ENCODE peak calls at places on chromosomes 2 and 18, in five cellular contexts. J, H, O, I and Y are unnamed samples.

GRCh38 chr2:217910875-217911212 is 92.0 kb downstream of the TNS1 start:
- DNase-seq in H (no peak), I (no peak), J (no peak), O (no peak), Y (no peak)

GRCh38 chr18:40423291-40423690 is 1531.7 kb upstream of the PIK3C3 start:
- DNase-seq in O (no peak), I (no peak), J (no peak), H (no peak), Y (no peak)

GRCh38 chr18:58755304-58756010 is 84.2 kb downstream of the MALT1 start:
- DNase-seq in H (no peak), J (no peak), I (no peak), O (no peak), Y (no peak)

GRCh38 chr2:157818227-157818626 is 57.9 kb downstream of the ACVR1 start:
- DNase-seq in H (no peak), I (no peak), O (no peak), J (no peak), Y (no peak)

GRCh38 chr2:216086207-216086893 is 4.6 kb downstream of the TMEM169 start:
- DNase-seq in H (no peak), I (no peak), O (no peak), J (no peak), Y (no peak)

GRCh38 chr2:120269076-120269744 is 16.6 kb downstream of the RALB start:
- DNase-seq in O (no peak), J (no peak), I (no peak), H (no peak), Y (no peak)

GRCh38 chr18:48817021-48817461 is 133.7 kb downstream of the SMAD7 start:
- DNase-seq in I (no peak), H (no peak), J (no peak), O (no peak), Y (no peak)

GRCh38 chr2:126771501-126772195 is 115.7 kb downstream of the GYPC start:
- DNase-seq in H (no peak), I (no peak), O (no peak), J (no peak), Y (no peak)

GRCh38 chr2:140041801-140042200 is 1261.6 kb upstream of the NXPH2 start:
- DNase-seq in H (no peak), I (no peak), O (no peak), J (no peak), Y (no peak)

GRCh38 chr2:234793211-234793610 is 158.6 kb upstream of the SH3BP4 start:
- DNase-seq in J (no peak), O (no peak), H (no peak), I (no peak), Y (no peak)

GRCh38 chr18:10745971-10746370 is 220.1 kb downstream of the NAPG start:
- DNase-seq in I (no peak), J (no peak), O (no peak), H (no peak), Y (no peak)

GRCh38 chr2:86019121-86019520 is 86.6 kb downstream of the POLR1A start:
- DNase-seq in I (no peak), O (no peak), J (no peak), H (no peak), Y (no peak)

GRCh38 chr2:15181092-15181745 is 379.9 kb downstream of the NBAS start:
- DNase-seq in H (no peak), I (no peak), O (no peak), J (no peak), Y (no peak)

GRCh38 chr2:113131343-113131933 is 4.0 kb downstream of the IL1RN start:
- DNase-seq in O (no peak), H (no peak), J (no peak), I (no peak), Y (no peak)

GRCh38 chr18:7000484-7001096 is 117.0 kb downstream of the LAMA1 start:
- DNase-seq in I (peak), H (no peak), J (no peak), O (peak), Y (peak)

GRCh38 chr2:107259411-107260195 is 373.6 kb upstream of the ST6GAL2 start:
- DNase-seq in J (no peak), I (no peak), O (no peak), H (no peak), Y (no peak)

GRCh38 chr2:157898591-157898996 is 22.5 kb upstream of the ACVR1 start:
- DNase-seq in J (peak), O (no peak), I (peak), H (no peak), Y (peak)

GRCh38 chr2:85911836-85912692 is 23.3 kb upstream of the ST3GAL5 start:
- DNase-seq in H (no peak), J (no peak), O (no peak), I (peak), Y (peak)

GRCh38 chr2:222795671-222796357 is 65.0 kb upstream of the ACSL3 start:
- DNase-seq in I (no peak), H (no peak), O (no peak), J (no peak), Y (no peak)

GRCh38 chr2:160224060-160224459 is 24.0 kb upstream of the ITGB6 start:
- DNase-seq in O (no peak), J (peak), H (no peak), I (peak), Y (no peak)

GRCh38 chr2:26850565-26850964 is 2.6 kb downstream of the DPYSL5 start:
- DNase-seq in O (peak), I (no peak), H (no peak), J (no peak), Y (peak)

GRCh38 chr18:23243178-23243577 is 107.9 kb downstream of the CABLES1 start:
- DNase-seq in J (no peak), O (no peak), I (no peak), H (no peak), Y (no peak)

GRCh38 chr18:46419391-46420141 is 237.5 kb downstream of the LOXHD1 start:
- DNase-seq in I (no peak), O (no peak), H (no peak), J (no peak), Y (no peak)

GRCh38 chr2:164705412-164706167 is 84.3 kb upstream of the GRB14 start:
- DNase-seq in O (no peak), I (no peak), J (no peak), H (no peak), Y (no peak)

GRCh38 chr2:43041661-43042360 is 184.6 kb downstream of the ZFP36L2 start:
- DNase-seq in I (peak), O (no peak), H (no peak), J (peak), Y (no peak)

GRCh38 chr18:23279931-23280330 is 144.6 kb downstream of the CABLES1 start:
- DNase-seq in I (no peak), J (no peak), O (no peak), H (no peak), Y (no peak)

GRCh38 chr2:176099737-176100546 is at the start of gene HOXD12:
- DNase-seq in I (no peak), O (no peak), J (no peak), H (peak), Y (no peak)

GRCh38 chr2:169653636-169654035 is 40.6 kb downstream of the CFAP210 start:
- DNase-seq in O (no peak), H (no peak), I (no peak), J (no peak), Y (no peak)

GRCh38 chr2:65397122-65397521 is 35.3 kb downstream of the SPRED2 start:
- DNase-seq in I (peak), O (no peak), H (no peak), J (no peak), Y (no peak)

GRCh38 chr18:78637442-78638402 is 341.9 kb upstream of the SALL3 start:
- DNase-seq in H (no peak), I (no peak), O (no peak), J (no peak), Y (no peak)

GRCh38 chr2:80326214-80326613 is 21.7 kb upstream of the LRRTM1 start:
- DNase-seq in O (peak), I (peak), J (peak), H (no peak), Y (peak)

GRCh38 chr2:95346236-95346737 is 49.1 kb downstream of the KCNIP3 start:
- DNase-seq in I (peak), O (peak), H (no peak), J (no peak), Y (no peak)

GRCh38 chr2:43033466-43034241 is 192.8 kb downstream of the ZFP36L2 start:
- DNase-seq in O (no peak), J (no peak), H (no peak), I (no peak), Y (no peak)

GRCh38 chr2:61175036-61175435 is 13.0 kb downstream of the C2orf74 start:
- DNase-seq in J (no peak), O (no peak), H (no peak), I (no peak), Y (no peak)

GRCh38 chr18:48408727-48409590 is at the start of gene ZBTB7C:
- DNase-seq in H (no peak), O (peak), J (no peak), I (peak), Y (no peak)

GRCh38 chr2:112805542-112805941 is 21.2 kb upstream of the IL1A start:
- DNase-seq in J (no peak), H (no peak), O (no peak), I (no peak), Y (no peak)

GRCh38 chr2:217703102-217703501 is 299.7 kb downstream of the TNS1 start:
- DNase-seq in H (no peak), I (no peak), J (no peak), O (no peak), Y (no peak)